ENCODE peak calls at places on chromosomes 2 and 18, in six cellular contexts. One of them, this sample, is unnamed.

GRCh38 chr2:20755132-20755800 is 67.6 kb downstream of the LDAH start:
- DNase-seq in Caco-2: no peak
- DNase-seq in neural progenitor cell: no peak
- DNase-seq in transverse colon: no peak
- DNase-seq in foreskin fibroblast: peak; percentile 13
- DNase-seq in psoas muscle: no peak
- DNase-seq in this sample: no peak

GRCh38 chr2:43138441-43138840 is 88.0 kb downstream of the ZFP36L2 start:
- DNase-seq in Caco-2: no peak
- DNase-seq in foreskin fibroblast: no peak
- DNase-seq in transverse colon: no peak
- DNase-seq in neural progenitor cell: no peak
- DNase-seq in psoas muscle: no peak
- DNase-seq in this sample: no peak

GRCh38 chr2:215319500-215319899 is 7.6 kb downstream of the ATIC start:
- DNase-seq in neural progenitor cell: no peak
- DNase-seq in psoas muscle: no peak
- DNase-seq in transverse colon: no peak
- DNase-seq in foreskin fibroblast: no peak
- DNase-seq in Caco-2: no peak
- DNase-seq in this sample: no peak

GRCh38 chr18:79905993-79906392 is 45.5 kb downstream of the SLC66A2 start:
- DNase-seq in transverse colon: no peak
- DNase-seq in psoas muscle: no peak
- DNase-seq in neural progenitor cell: no peak
- DNase-seq in foreskin fibroblast: no peak
- DNase-seq in Caco-2: no peak
- DNase-seq in this sample: no peak

GRCh38 chr2:10217499-10217861 is 85.2 kb upstream of the HPCAL1 start:
- DNase-seq in transverse colon: no peak
- DNase-seq in psoas muscle: no peak
- DNase-seq in foreskin fibroblast: no peak
- DNase-seq in Caco-2: no peak
- DNase-seq in neural progenitor cell: no peak
- DNase-seq in this sample: no peak

GRCh38 chr2:240848900-240849680 is 19.5 kb upstream of the AGXT start:
- DNase-seq in psoas muscle: no peak
- DNase-seq in foreskin fibroblast: no peak
- DNase-seq in transverse colon: no peak
- DNase-seq in neural progenitor cell: peak; percentile 56
- DNase-seq in Caco-2: no peak
- DNase-seq in this sample: no peak

GRCh38 chr18:68147728-68148127 is 567.2 kb downstream of the TMX3 start:
- DNase-seq in psoas muscle: no peak
- DNase-seq in neural progenitor cell: no peak
- DNase-seq in transverse colon: no peak
- DNase-seq in Caco-2: no peak
- DNase-seq in foreskin fibroblast: peak; percentile 17
- DNase-seq in this sample: no peak

GRCh38 chr2:3805120-3805519 is 101.7 kb downstream of the DCDC2C start:
- DNase-seq in transverse colon: no peak
- DNase-seq in neural progenitor cell: peak; percentile 75
- DNase-seq in psoas muscle: no peak
- DNase-seq in Caco-2: peak; percentile 58
- DNase-seq in foreskin fibroblast: no peak
- DNase-seq in this sample: no peak

GRCh38 chr2:43491070-43491639 is 104.7 kb downstream of the THADA start:
- DNase-seq in Caco-2: no peak
- DNase-seq in foreskin fibroblast: peak; percentile 38
- DNase-seq in transverse colon: no peak
- DNase-seq in psoas muscle: no peak
- DNase-seq in neural progenitor cell: no peak
- DNase-seq in this sample: no peak

GRCh38 chr18:77369644-77370043 is 120.0 kb downstream of the GALR1 start:
- DNase-seq in transverse colon: no peak
- DNase-seq in neural progenitor cell: peak; percentile 20
- DNase-seq in Caco-2: no peak
- DNase-seq in foreskin fibroblast: no peak
- DNase-seq in psoas muscle: no peak
- DNase-seq in this sample: no peak

GRCh38 chr18:23718243-23718720 is 29.0 kb downstream of the LAMA3 start:
- DNase-seq in psoas muscle: no peak
- DNase-seq in foreskin fibroblast: peak; percentile 79
- DNase-seq in neural progenitor cell: no peak
- DNase-seq in Caco-2: no peak
- DNase-seq in transverse colon: no peak
- DNase-seq in this sample: no peak

GRCh38 chr2:57497489-57498096 is 549.0 kb upstream of the VRK2 start:
- DNase-seq in Caco-2: peak; percentile 70
- DNase-seq in transverse colon: peak; percentile 22
- DNase-seq in psoas muscle: no peak
- DNase-seq in neural progenitor cell: peak; percentile 74
- DNase-seq in foreskin fibroblast: peak; percentile 52
- DNase-seq in this sample: peak; percentile 51

GRCh38 chr2:9809448-9810088 is 33.7 kb upstream of the TAF1B start:
- DNase-seq in neural progenitor cell: no peak
- DNase-seq in psoas muscle: no peak
- DNase-seq in transverse colon: peak; percentile 60
- DNase-seq in foreskin fibroblast: no peak
- DNase-seq in Caco-2: no peak
- DNase-seq in this sample: no peak

GRCh38 chr2:134866498-134867099 is 28.2 kb downstream of the ACMSD start:
- DNase-seq in psoas muscle: no peak
- DNase-seq in neural progenitor cell: no peak
- DNase-seq in transverse colon: no peak
- DNase-seq in foreskin fibroblast: peak; percentile 77
- DNase-seq in Caco-2: no peak
- DNase-seq in this sample: no peak

GRCh38 chr2:95121495-95122196 is at the start of gene MRPS5:
- DNase-seq in Caco-2: peak; percentile 93
- DNase-seq in neural progenitor cell: peak; percentile 92
- DNase-seq in transverse colon: peak; percentile 88
- DNase-seq in foreskin fibroblast: peak; percentile 90
- DNase-seq in psoas muscle: peak; percentile 95
- DNase-seq in this sample: peak; percentile 69

GRCh38 chr2:193101591-193101990 is 906.9 kb upstream of the TMEFF2 start:
- DNase-seq in foreskin fibroblast: no peak
- DNase-seq in psoas muscle: no peak
- DNase-seq in neural progenitor cell: no peak
- DNase-seq in Caco-2: no peak
- DNase-seq in transverse colon: no peak
- DNase-seq in this sample: no peak

GRCh38 chr18:41071826-41072225 is 883.2 kb upstream of the PIK3C3 start:
- DNase-seq in transverse colon: no peak
- DNase-seq in Caco-2: no peak
- DNase-seq in psoas muscle: no peak
- DNase-seq in foreskin fibroblast: no peak
- DNase-seq in neural progenitor cell: no peak
- DNase-seq in this sample: no peak

GRCh38 chr2:230900336-230900995 is 24.6 kb downstream of the GPR55 start:
- DNase-seq in psoas muscle: no peak
- DNase-seq in transverse colon: peak; percentile 4
- DNase-seq in foreskin fibroblast: no peak
- DNase-seq in neural progenitor cell: no peak
- DNase-seq in Caco-2: no peak
- DNase-seq in this sample: no peak

GRCh38 chr2:188114014-188114413 is 177.7 kb upstream of the GULP1 start:
- DNase-seq in psoas muscle: no peak
- DNase-seq in Caco-2: no peak
- DNase-seq in neural progenitor cell: no peak
- DNase-seq in foreskin fibroblast: peak; percentile 39
- DNase-seq in transverse colon: no peak
- DNase-seq in this sample: no peak

GRCh38 chr2:106356291-106356690 is 111.9 kb downstream of the RGPD3 start:
- DNase-seq in psoas muscle: no peak
- DNase-seq in Caco-2: no peak
- DNase-seq in neural progenitor cell: no peak
- DNase-seq in transverse colon: no peak
- DNase-seq in foreskin fibroblast: no peak
- DNase-seq in this sample: no peak

GRCh38 chr2:176150338-176151198 is 782 bp upstream of the HOXD4 start:
- DNase-seq in psoas muscle: no peak
- DNase-seq in transverse colon: no peak
- DNase-seq in Caco-2: no peak
- DNase-seq in neural progenitor cell: no peak
- DNase-seq in foreskin fibroblast: no peak
- DNase-seq in this sample: no peak

GRCh38 chr2:181021199-181021789 is 40.9 kb downstream of the UBE2E3 start:
- DNase-seq in Caco-2: no peak
- DNase-seq in transverse colon: no peak
- DNase-seq in psoas muscle: no peak
- DNase-seq in neural progenitor cell: no peak
- DNase-seq in foreskin fibroblast: no peak
- DNase-seq in this sample: no peak

GRCh38 chr2:47039913-47040562 is 115.1 kb downstream of the STPG4 start:
- DNase-seq in foreskin fibroblast: no peak
- DNase-seq in psoas muscle: no peak
- DNase-seq in neural progenitor cell: no peak
- DNase-seq in Caco-2: no peak
- DNase-seq in transverse colon: peak; percentile 28
- DNase-seq in this sample: no peak

GRCh38 chr18:56479836-56480235 is 158.6 kb downstream of the TXNL1 start:
- DNase-seq in foreskin fibroblast: no peak
- DNase-seq in transverse colon: no peak
- DNase-seq in Caco-2: no peak
- DNase-seq in neural progenitor cell: no peak
- DNase-seq in psoas muscle: no peak
- DNase-seq in this sample: no peak

GRCh38 chr18:32152705-32153448 is 37.0 kb upstream of the MEP1B start:
- DNase-seq in Caco-2: no peak
- DNase-seq in transverse colon: no peak
- DNase-seq in neural progenitor cell: no peak
- DNase-seq in psoas muscle: no peak
- DNase-seq in foreskin fibroblast: no peak
- DNase-seq in this sample: no peak

GRCh38 chr18:22951823-22952222 is 18.7 kb downstream of the RBBP8 start:
- DNase-seq in foreskin fibroblast: no peak
- DNase-seq in neural progenitor cell: no peak
- DNase-seq in psoas muscle: no peak
- DNase-seq in transverse colon: no peak
- DNase-seq in Caco-2: no peak
- DNase-seq in this sample: no peak

GRCh38 chr2:60959501-60959900 is 58.0 kb upstream of the PEX13 start:
- DNase-seq in transverse colon: no peak
- DNase-seq in foreskin fibroblast: no peak
- DNase-seq in psoas muscle: no peak
- DNase-seq in neural progenitor cell: no peak
- DNase-seq in Caco-2: no peak
- DNase-seq in this sample: no peak

GRCh38 chr18:40011201-40011600 is 1943.8 kb upstream of the PIK3C3 start:
- DNase-seq in psoas muscle: no peak
- DNase-seq in foreskin fibroblast: peak; percentile 46
- DNase-seq in transverse colon: no peak
- DNase-seq in neural progenitor cell: no peak
- DNase-seq in Caco-2: no peak
- DNase-seq in this sample: no peak

GRCh38 chr2:11406492-11407381 is 59.2 kb downstream of the E2F6 start:
- DNase-seq in foreskin fibroblast: peak; percentile 94
- DNase-seq in psoas muscle: peak; percentile 75
- DNase-seq in Caco-2: peak; percentile 66
- DNase-seq in transverse colon: peak; percentile 40
- DNase-seq in neural progenitor cell: no peak
- DNase-seq in this sample: no peak

DNA sequence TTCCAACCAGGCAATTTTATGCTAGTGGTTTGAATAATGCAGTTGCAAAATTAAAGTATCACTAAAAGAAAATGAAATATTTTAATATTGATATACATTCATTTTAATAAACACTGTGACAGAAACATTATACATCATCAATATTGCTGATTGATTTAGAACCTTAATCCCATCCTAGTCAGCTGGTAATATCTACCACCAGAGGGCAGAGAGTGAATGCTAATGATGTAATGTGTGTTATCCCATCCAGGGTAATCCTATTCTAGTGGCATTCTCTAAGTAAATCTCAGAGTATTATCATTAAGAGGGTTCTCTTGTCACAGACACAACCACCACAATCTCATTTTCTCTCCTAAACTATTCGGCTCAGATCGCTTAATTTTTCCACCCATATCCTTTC is 477.4 kb downstream of the CPS1 start:
- DNase-seq in transverse colon: no peak
- DNase-seq in psoas muscle: no peak
- DNase-seq in neural progenitor cell: peak; percentile 47
- DNase-seq in foreskin fibroblast: no peak
- DNase-seq in Caco-2: peak; percentile 17
- DNase-seq in this sample: no peak
- TF ChIP-seq CTCF in transverse colon: no peak
- TF ChIP-seq CTCF in psoas muscle: peak; percentile 17
- TF ChIP-seq CTCF in neural progenitor cell: peak; percentile 67
- TF ChIP-seq CTCF in foreskin fibroblast: no peak
- TF ChIP-seq CTCF in Caco-2: peak; percentile 46
- TF ChIP-seq CTCF in this sample: no peak

GRCh38 chr2:151299940-151300539 is 10.6 kb upstream of the NMI start:
- DNase-seq in psoas muscle: no peak
- DNase-seq in transverse colon: no peak
- DNase-seq in foreskin fibroblast: no peak
- DNase-seq in neural progenitor cell: no peak
- DNase-seq in Caco-2: no peak
- DNase-seq in this sample: no peak
- TF ChIP-seq CTCF in psoas muscle: no peak
- TF ChIP-seq CTCF in transverse colon: no peak
- TF ChIP-seq CTCF in foreskin fibroblast: no peak
- TF ChIP-seq CTCF in neural progenitor cell: no peak
- TF ChIP-seq CTCF in Caco-2: no peak
- TF ChIP-seq CTCF in this sample: no peak

DNA sequence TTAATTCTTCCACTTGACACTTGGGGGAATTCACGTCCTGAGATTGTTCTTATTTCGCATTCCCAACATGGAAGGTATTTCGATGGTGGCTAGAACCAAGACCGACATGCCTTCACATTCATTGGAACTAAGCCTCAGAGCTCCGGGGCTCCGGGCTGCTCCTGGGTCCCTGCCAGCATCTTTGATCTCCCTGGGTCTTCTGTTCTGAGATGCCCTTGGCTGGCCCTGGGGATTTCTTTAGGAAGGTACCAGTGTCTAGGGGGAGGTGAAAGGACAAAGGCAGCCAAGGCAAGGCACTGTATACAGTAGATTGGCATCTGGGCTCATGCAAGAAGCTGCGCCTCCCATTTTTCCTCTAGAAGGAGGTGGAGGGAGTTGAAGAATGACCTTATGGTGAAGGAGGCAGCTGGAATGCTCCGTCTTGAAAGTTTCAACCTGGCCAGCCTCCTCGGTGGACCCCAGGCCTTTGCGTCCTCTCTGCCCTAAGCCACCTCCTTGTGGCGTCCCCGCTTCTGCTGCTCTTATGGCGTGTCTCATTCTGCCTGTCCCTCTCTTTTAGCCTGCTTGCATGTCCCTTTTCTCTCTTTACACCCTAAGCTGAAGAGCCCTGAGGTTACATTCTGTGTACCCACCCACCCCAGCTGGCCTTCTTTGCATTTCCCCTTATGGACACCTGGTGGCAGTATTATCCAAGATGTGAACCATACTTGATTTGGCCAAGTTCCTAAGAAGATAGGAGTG is 77.1 kb downstream of the DYSF start:
- DNase-seq in transverse colon: no peak
- DNase-seq in psoas muscle: no peak
- DNase-seq in neural progenitor cell: peak; percentile 74
- DNase-seq in foreskin fibroblast: peak; percentile 53
- DNase-seq in Caco-2: peak; percentile 65
- DNase-seq in this sample: peak; percentile 22
- TF ChIP-seq CTCF in transverse colon: peak; percentile 51
- TF ChIP-seq CTCF in psoas muscle: peak; percentile 52
- TF ChIP-seq CTCF in neural progenitor cell: peak; percentile 90
- TF ChIP-seq CTCF in foreskin fibroblast: peak; percentile 50
- TF ChIP-seq CTCF in Caco-2: peak; percentile 85
- TF ChIP-seq CTCF in this sample: peak; percentile 76

GRCh38 chr2:218863021-218863520 is 3.5 kb downstream of the WNT6 start:
- DNase-seq in Caco-2: no peak
- DNase-seq in psoas muscle: peak; percentile 15
- DNase-seq in neural progenitor cell: no peak
- DNase-seq in foreskin fibroblast: no peak
- DNase-seq in transverse colon: no peak
- DNase-seq in this sample: no peak
- TF ChIP-seq CTCF in Caco-2: no peak
- TF ChIP-seq CTCF in psoas muscle: no peak
- TF ChIP-seq CTCF in neural progenitor cell: no peak
- TF ChIP-seq CTCF in foreskin fibroblast: no peak
- TF ChIP-seq CTCF in transverse colon: no peak
- TF ChIP-seq CTCF in this sample: no peak

This sample was measured in CD14-positive monocyte.